ENCODE peak calls at places on chromosome 7, in eight cellular contexts. W is right lobe of liver, S is prostate gland, M is HepG2, H is esophagus muscularis mucosa, V is uterus, Q is Peyer's patch, Y is IMR-90. X is an unnamed sample. For H3K4me1, the result is how much of the 10 kb centered on the place peaks cover.

GRCh38 chr7:32222251-32222900 is 152.2 kb upstream of the PDE1C start:
- DNase-seq in S (no peak), H (peak), Y (no peak), V (no peak), Q (no peak), W (no peak), M (no peak), X (no peak)

GRCh38 chr7:156722427-156722826 is 81.9 kb downstream of the RNF32 start:
- DNase-seq in S (no peak), W (no peak), V (no peak), Y (peak), H (no peak), Q (no peak), M (no peak), X (no peak)

GRCh38 chr7:33854178-33854577 is 51.2 kb upstream of the BMPER start:
- DNase-seq in Q (no peak), W (no peak), H (peak), Y (peak), V (no peak), S (no peak), M (no peak), X (no peak)

GRCh38 chr7:111730476-111731300 is 168.4 kb upstream of the IMMP2L start:
- DNase-seq in Y (peak), H (no peak), W (no peak), S (no peak), V (no peak), Q (no peak), M (peak), X (no peak)

GRCh38 chr7:150781016-150781415 is 19.1 kb downstream of the TMEM176B start:
- DNase-seq in M (no peak), S (no peak), Y (peak), W (no peak), Q (no peak), H (no peak), V (no peak), X (no peak)

GRCh38 chr7:99393363-99394187 is 14.8 kb downstream of the PDAP1 start:
- DNase-seq in M (no peak), Q (no peak), H (no peak), S (peak), Y (no peak), V (peak), W (no peak), X (peak)

GRCh38 chr7:116246357-116246756 is 36.0 kb downstream of the TES start:
- DNase-seq in S (no peak), M (no peak), Q (no peak), V (no peak), W (no peak), H (no peak), Y (no peak), X (no peak)

GRCh38 chr7:83469076-83469475 is 179.9 kb downstream of the SEMA3E start:
- DNase-seq in W (no peak), V (no peak), Q (no peak), S (no peak), H (no peak), Y (peak), M (no peak), X (no peak)

GRCh38 chr7:340200-340937 is 50.4 kb downstream of the FOXL3 start:
- DNase-seq in W (no peak), S (no peak), Y (no peak), Q (no peak), H (no peak), V (no peak), M (no peak), X (no peak)

GRCh38 chr7:78345293-78345692 is 546.7 kb downstream of the PHTF2 start:
- DNase-seq in W (no peak), H (no peak), S (no peak), M (no peak), Y (no peak), V (no peak), Q (no peak), X (no peak)

GRCh38 chr7:134113655-134114054 is 13.5 kb upstream of the LRGUK start:
- DNase-seq in V (no peak), Q (no peak), S (no peak), H (no peak), W (no peak), Y (no peak), M (no peak), X (no peak)

GRCh38 chr7:92749327-92749730 is 87.0 kb downstream of the CDK6 start:
- DNase-seq in S (no peak), V (no peak), Y (peak), Q (no peak), M (no peak), W (no peak), H (no peak), X (no peak)

GRCh38 chr7:17941171-17941490 is 837 bp upstream of the SNX13 start:
- DNase-seq in H (no peak), W (no peak), V (no peak), M (peak), S (no peak), Y (no peak), Q (no peak), X (no peak)

GRCh38 chr7:17939111-17939669 is 1.1 kb downstream of the SNX13 start:
- DNase-seq in M (peak), S (peak), H (no peak), Y (peak), V (no peak), Q (no peak), W (no peak), X (no peak)

GRCh38 chr7:17942231-17942630 is 1.9 kb upstream of the SNX13 start:
- DNase-seq in M (no peak), H (no peak), V (no peak), S (no peak), Y (no peak), W (no peak), Q (no peak), X (no peak)

GRCh38 chr7:17939670-17940301 is 508 bp downstream of the SNX13 start:
- DNase-seq in H (no peak), Q (peak), S (peak), V (peak), M (peak), W (peak), Y (peak), X (peak)

DNA sequence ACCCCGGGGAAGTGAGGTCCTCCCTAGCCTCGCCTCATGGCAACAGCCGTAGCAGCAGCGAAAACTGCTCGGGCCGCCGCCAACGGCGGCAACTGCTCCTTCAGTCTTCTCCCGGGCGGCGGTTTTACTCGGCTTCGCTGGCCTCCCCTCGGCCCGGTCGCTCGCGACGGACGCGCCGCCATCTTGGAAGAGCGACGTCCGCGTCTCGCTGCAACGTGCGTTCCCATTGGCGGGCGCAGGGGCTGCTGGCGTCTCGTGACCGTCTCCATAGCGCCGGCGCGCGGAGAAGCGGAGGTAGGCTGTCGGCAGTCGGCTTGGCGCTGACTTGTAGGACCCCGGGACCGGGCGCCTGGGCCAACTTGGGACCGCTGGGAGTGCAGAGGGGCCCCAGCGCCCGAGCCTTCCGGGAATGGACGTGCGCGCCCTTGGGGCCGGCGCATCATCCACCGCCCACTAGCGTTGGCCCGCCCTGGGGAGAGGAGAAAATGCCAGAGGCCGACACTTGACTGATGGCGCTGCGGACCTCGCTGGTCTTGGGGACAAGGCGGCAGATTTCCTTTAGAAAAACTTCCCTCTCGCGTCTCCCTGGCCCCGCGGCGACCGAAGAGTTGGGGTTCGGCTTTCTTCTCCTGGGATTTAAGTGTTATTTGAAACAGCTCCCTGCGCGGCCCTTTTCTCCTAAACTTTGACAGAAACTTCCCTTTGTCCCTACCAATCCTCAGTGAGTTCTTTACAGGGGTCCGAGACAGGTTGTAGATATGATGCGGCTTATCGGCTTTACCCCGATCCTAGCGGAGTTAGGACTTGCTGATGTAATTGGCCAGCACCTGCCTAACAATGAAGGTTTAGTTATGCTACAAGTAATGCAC is at the start of gene SNX13:
- DNase-seq in S (peak), Y (peak), H (peak), V (peak), M (peak), W (peak), Q (peak), X (peak)
- TF ChIP-seq POLR2A in S (peak), Y (peak), H (peak), V (peak), M (peak), W (peak), Q (no peak), X (no peak)

GRCh38 chr7:139647085-139647484 is 123.6 kb downstream of the CLEC2L start:
- DNase-seq in V (no peak), M (no peak), Q (no peak), W (no peak), S (no peak), H (no peak), Y (no peak), X (no peak)

GRCh38 chr7:139650429-139651100 is 127.1 kb downstream of the CLEC2L start:
- DNase-seq in H (no peak), W (no peak), Q (no peak), M (no peak), Y (no peak), S (no peak), V (no peak), X (no peak)

GRCh38 chr7:139648941-139649425 is 125.5 kb downstream of the CLEC2L start:
- DNase-seq in S (no peak), W (peak), M (no peak), V (peak), Q (peak), H (no peak), Y (no peak), X (no peak)

GRCh38 chr7:139647812-139648616 is 124.5 kb downstream of the CLEC2L start:
- DNase-seq in W (no peak), H (no peak), Q (no peak), V (no peak), S (no peak), Y (peak), M (no peak), X (no peak)

GRCh38 chr7:139648617-139648932 is 125.1 kb downstream of the CLEC2L start:
- DNase-seq in Y (no peak), W (no peak), S (no peak), V (no peak), M (no peak), Q (no peak), H (no peak), X (no peak)
- H3K4me1 ChIP-seq in Y (under half), W (under half), S (under half), V (under half), M (half or more), Q (under half), H (half or more), X (under half)

DNA sequence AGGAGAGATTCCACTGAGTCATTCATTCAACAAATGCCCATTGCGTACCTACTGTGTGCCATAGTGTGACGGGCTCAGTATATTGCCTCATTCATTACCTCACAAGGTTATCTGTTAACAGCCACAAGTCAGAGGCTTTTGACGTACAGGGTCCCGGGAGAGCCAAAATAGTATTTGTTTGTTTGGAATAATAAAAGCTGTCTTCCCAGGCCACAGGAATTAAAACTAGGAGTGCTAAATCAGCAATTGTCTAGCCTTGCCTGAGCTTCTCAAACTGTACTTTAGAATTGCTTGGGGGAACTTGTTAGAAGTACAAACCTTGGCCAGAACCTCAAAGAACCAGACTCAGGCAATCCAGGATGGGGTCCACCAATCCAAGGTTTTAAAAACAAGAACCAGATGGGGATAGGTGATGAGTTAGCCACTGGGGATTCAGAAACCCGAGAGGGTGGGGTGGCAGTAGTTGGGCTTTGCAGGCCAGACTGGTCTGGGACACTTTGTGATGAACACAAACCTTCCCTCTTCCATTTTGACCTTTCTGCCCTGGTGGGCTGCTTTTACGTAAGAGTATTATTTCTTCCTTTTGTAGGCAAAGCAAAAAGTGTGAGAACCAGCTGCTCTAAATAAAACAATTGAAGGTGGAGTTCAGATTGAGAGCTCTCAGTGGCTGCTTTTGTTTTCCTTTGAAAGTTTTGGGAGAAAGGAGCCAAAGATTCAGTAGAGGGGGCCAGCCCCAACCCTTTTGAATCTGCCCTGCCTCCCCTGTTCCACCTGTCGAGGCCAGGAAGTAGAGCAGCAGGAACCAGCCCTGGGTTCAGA is 113.0 kb upstream of the ANLN start:
- DNase-seq in H (peak), V (no peak), Q (no peak), S (no peak), W (peak), Y (no peak), M (no peak), X (no peak)
- H3K27ac ChIP-seq in H (no peak), V (peak), Q (no peak), S (no peak), W (no peak), Y (no peak), M (no peak), X (peak)

GRCh38 chr7:2819954-2820397 is 24.1 kb downstream of the GNA12 start:
- DNase-seq in Y (no peak), V (no peak), W (no peak), S (no peak), Q (no peak), H (no peak), M (no peak), X (no peak)

GRCh38 chr7:2820508-2820934 is 23.6 kb downstream of the GNA12 start:
- DNase-seq in W (peak), H (no peak), S (peak), Q (peak), M (peak), Y (peak), V (peak), X (peak)

GRCh38 chr7:2821842-2822507 is 22.1 kb downstream of the GNA12 start:
- DNase-seq in Y (peak), M (no peak), H (no peak), Q (no peak), S (no peak), W (peak), V (no peak), X (no peak)

GRCh38 chr7:2823124-2823523 is 21.0 kb downstream of the GNA12 start:
- DNase-seq in W (no peak), Y (no peak), H (no peak), V (no peak), S (no peak), Q (no peak), M (no peak), X (peak)

GRCh38 chr7:2821161-2821841 is 22.8 kb downstream of the GNA12 start:
- DNase-seq in Y (peak), M (no peak), V (no peak), S (no peak), Q (no peak), W (peak), H (no peak), X (no peak)
- TF ChIP-seq POLR2A in Y (peak), M (no peak), V (no peak), S (no peak), Q (no peak), W (no peak), H (no peak), X (no peak)

GRCh38 chr7:105827106-105827870 is 49.1 kb downstream of the ATXN7L1 start:
- DNase-seq in M (peak), Y (no peak), S (no peak), V (no peak), Q (no peak), W (no peak), H (no peak), X (no peak)
- H3K4me1 ChIP-seq in M (half or more), Y (under half), S (under half), V (under half), Q (under half), W (under half), H (under half), X (under half)

DNA sequence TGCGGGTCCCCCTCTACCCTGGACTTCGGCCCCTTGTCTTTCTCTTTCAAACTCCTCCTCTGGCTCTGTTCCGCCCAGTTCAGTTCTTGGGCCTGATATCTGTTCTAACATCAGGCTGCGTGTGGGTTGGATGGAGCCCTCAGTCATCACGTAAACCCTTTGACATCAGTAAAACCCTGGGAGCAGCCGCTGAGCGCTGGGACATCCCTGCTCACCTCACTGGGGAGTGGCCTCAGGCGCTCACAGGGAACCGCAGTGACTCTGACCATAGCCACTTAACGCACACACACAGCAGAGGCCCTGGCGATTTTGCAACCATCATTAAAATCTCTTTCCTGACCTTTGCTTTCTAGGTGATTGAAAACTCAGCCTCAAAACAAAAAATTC is 113.3 kb downstream of the CYTH3 start:
- DNase-seq in M (no peak), W (no peak), Y (peak), H (no peak), Q (no peak), S (no peak), V (no peak), X (no peak)
- H3K27ac ChIP-seq in M (no peak), W (no peak), Y (no peak), H (no peak), Q (no peak), S (no peak), V (no peak), X (peak)

GRCh38 chr7:155225516-155225915 is 72.2 kb upstream of the INSIG1 start:
- DNase-seq in W (no peak), M (no peak), Y (no peak), Q (no peak), V (no peak), H (no peak), S (no peak), X (no peak)
- TF ChIP-seq POLR2A in W (no peak), M (no peak), Y (no peak), Q (no peak), V (no peak), H (no peak), S (no peak), X (no peak)

X was measured in heart left ventricle.